ENCODE peak calls at places on chromosomes 3 and 15, in four cellular contexts. One of them, this sample, is unnamed.

GRCh38 chr3:169268286-169268776 is 395.2 kb downstream of the MECOM start:
- DNase-seq in MM.1S: no peak
- DNase-seq in cardiac muscle cell: no peak
- DNase-seq in left ventricle myocardium inferior: no peak
- DNase-seq in this sample: no peak

GRCh38 chr3:134883697-134884385 is 88.8 kb downstream of the EPHB1 start:
- DNase-seq in MM.1S: no peak
- DNase-seq in left ventricle myocardium inferior: no peak
- DNase-seq in cardiac muscle cell: no peak
- DNase-seq in this sample: no peak

GRCh38 chr3:183385698-183386590 is 42.5 kb downstream of the MCF2L2 start:
- DNase-seq in left ventricle myocardium inferior: no peak
- DNase-seq in cardiac muscle cell: peak
- DNase-seq in MM.1S: peak
- DNase-seq in this sample: peak

GRCh38 chr3:14125193-14126016 is 553 bp downstream of the TMEM43 start:
- DNase-seq in left ventricle myocardium inferior: peak
- DNase-seq in MM.1S: peak
- DNase-seq in cardiac muscle cell: peak
- DNase-seq in this sample: peak

GRCh38 chr15:88487176-88487795 is 19.8 kb downstream of the MRPS11 start:
- DNase-seq in cardiac muscle cell: no peak
- DNase-seq in left ventricle myocardium inferior: no peak
- DNase-seq in MM.1S: no peak
- DNase-seq in this sample: no peak

GRCh38 chr3:123002100-123002748 is 25.3 kb downstream of the SEMA5B start:
- DNase-seq in MM.1S: no peak
- DNase-seq in cardiac muscle cell: no peak
- DNase-seq in left ventricle myocardium inferior: no peak
- DNase-seq in this sample: no peak

GRCh38 chr15:87368511-87368910 is 888.0 kb downstream of the NTRK3 start:
- DNase-seq in cardiac muscle cell: no peak
- DNase-seq in MM.1S: no peak
- DNase-seq in left ventricle myocardium inferior: no peak
- DNase-seq in this sample: no peak

GRCh38 chr15:64697911-64698369 is 77.4 kb downstream of the RBPMS2 start:
- DNase-seq in MM.1S: no peak
- DNase-seq in cardiac muscle cell: no peak
- DNase-seq in left ventricle myocardium inferior: no peak
- DNase-seq in this sample: peak

GRCh38 chr3:54999801-55000200 is 71.9 kb upstream of the LRTM1 start:
- DNase-seq in left ventricle myocardium inferior: no peak
- DNase-seq in cardiac muscle cell: peak
- DNase-seq in MM.1S: no peak
- DNase-seq in this sample: no peak

GRCh38 chr15:101615986-101616848 is 36.0 kb downstream of the TM2D3 start:
- DNase-seq in cardiac muscle cell: peak
- DNase-seq in left ventricle myocardium inferior: peak
- DNase-seq in MM.1S: no peak
- DNase-seq in this sample: no peak

GRCh38 chr3:12947504-12948369 is 106.4 kb upstream of the RPL32 start:
- DNase-seq in cardiac muscle cell: no peak
- DNase-seq in MM.1S: no peak
- DNase-seq in left ventricle myocardium inferior: peak
- DNase-seq in this sample: no peak

GRCh38 chr3:69364354-69364753 is 21.5 kb downstream of the FRMD4B start:
- DNase-seq in left ventricle myocardium inferior: no peak
- DNase-seq in cardiac muscle cell: no peak
- DNase-seq in MM.1S: peak
- DNase-seq in this sample: no peak

GRCh38 chr3:139774570-139775302 is 97.0 kb upstream of the NMNAT3 start:
- DNase-seq in left ventricle myocardium inferior: no peak
- DNase-seq in cardiac muscle cell: peak
- DNase-seq in MM.1S: no peak
- DNase-seq in this sample: no peak

GRCh38 chr3:139770577-139770976 is 92.8 kb upstream of the NMNAT3 start:
- DNase-seq in left ventricle myocardium inferior: no peak
- DNase-seq in MM.1S: peak
- DNase-seq in cardiac muscle cell: no peak
- DNase-seq in this sample: no peak

GRCh38 chr3:139771331-139771730 is 93.6 kb upstream of the NMNAT3 start:
- DNase-seq in left ventricle myocardium inferior: no peak
- DNase-seq in MM.1S: no peak
- DNase-seq in cardiac muscle cell: peak
- DNase-seq in this sample: no peak

DNA sequence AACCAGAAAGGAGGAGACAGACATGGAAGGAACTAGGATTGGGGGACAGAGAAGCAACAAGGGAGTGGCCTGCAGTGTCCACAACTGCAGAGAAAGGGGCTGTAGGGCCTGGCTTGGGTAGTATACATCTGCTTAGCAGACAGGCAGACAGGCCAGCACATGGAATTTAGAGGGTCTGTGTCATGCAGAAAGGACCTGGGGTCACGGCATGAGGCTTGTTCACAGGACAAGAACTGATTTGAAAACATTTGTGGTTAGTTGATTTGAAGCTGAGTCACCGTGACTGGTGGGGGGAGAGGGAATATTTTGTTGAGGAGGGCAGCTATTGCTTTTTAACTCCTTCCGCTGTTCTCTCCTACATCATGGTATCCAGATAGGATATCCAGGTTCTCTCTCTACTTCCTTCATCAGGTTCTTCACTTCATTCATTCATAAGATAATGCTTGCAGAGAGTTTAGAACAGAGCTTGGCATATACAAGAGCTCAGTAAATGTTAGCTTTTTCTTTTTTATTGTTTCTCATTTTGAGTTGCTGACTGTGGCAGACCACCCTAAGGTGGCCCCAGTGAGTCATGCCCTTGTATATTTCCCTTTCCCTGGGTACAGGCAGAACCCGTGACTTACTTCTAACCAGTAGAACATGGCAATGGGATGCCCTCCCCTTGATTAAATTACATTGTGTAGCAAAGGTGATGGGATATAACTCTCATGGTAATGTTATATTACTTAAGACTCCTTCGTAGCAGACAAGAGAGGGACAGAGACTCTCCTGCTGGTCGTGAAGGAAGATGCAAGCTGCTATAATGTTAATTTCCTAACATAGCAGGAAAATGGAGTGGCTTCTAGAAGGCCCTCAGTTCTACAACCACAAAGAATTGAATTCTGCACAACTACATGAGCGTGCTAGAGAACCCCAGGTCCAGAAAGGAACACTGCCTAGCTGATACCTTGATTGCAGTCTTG is 95.0 kb upstream of the NMNAT3 start:
- DNase-seq in cardiac muscle cell: no peak
- DNase-seq in left ventricle myocardium inferior: no peak
- DNase-seq in MM.1S: no peak
- DNase-seq in this sample: no peak
- TF ChIP-seq CTCF in cardiac muscle cell: no peak
- TF ChIP-seq CTCF in left ventricle myocardium inferior: no peak
- TF ChIP-seq CTCF in MM.1S: no peak
- TF ChIP-seq CTCF in this sample: no peak

GRCh38 chr15:63094495-63094931 is 27.1 kb upstream of the LACTB start:
- DNase-seq in cardiac muscle cell: peak
- DNase-seq in left ventricle myocardium inferior: no peak
- DNase-seq in MM.1S: no peak
- DNase-seq in this sample: no peak
- H3K4me3 ChIP-seq in cardiac muscle cell: no peak
- H3K4me3 ChIP-seq in left ventricle myocardium inferior: no peak
- H3K4me3 ChIP-seq in MM.1S: no peak
- H3K4me3 ChIP-seq in this sample: no peak

GRCh38 chr3:110811050-110811449 is 260.6 kb upstream of the NECTIN3 start:
- DNase-seq in left ventricle myocardium inferior: no peak
- DNase-seq in cardiac muscle cell: no peak
- DNase-seq in MM.1S: no peak
- DNase-seq in this sample: no peak

GRCh38 chr3:110808630-110809029 is 263.0 kb upstream of the NECTIN3 start:
- DNase-seq in cardiac muscle cell: no peak
- DNase-seq in MM.1S: no peak
- DNase-seq in left ventricle myocardium inferior: no peak
- DNase-seq in this sample: no peak

GRCh38 chr3:110804856-110805255 is 266.8 kb upstream of the NECTIN3 start:
- DNase-seq in left ventricle myocardium inferior: no peak
- DNase-seq in cardiac muscle cell: no peak
- DNase-seq in MM.1S: no peak
- DNase-seq in this sample: no peak

GRCh38 chr3:110810356-110810755 is 261.3 kb upstream of the NECTIN3 start:
- DNase-seq in MM.1S: no peak
- DNase-seq in cardiac muscle cell: no peak
- DNase-seq in left ventricle myocardium inferior: no peak
- DNase-seq in this sample: no peak

GRCh38 chr3:110806924-110807323 is 264.7 kb upstream of the NECTIN3 start:
- DNase-seq in left ventricle myocardium inferior: no peak
- DNase-seq in cardiac muscle cell: no peak
- DNase-seq in MM.1S: no peak
- DNase-seq in this sample: no peak
- TF ChIP-seq CTCF in left ventricle myocardium inferior: no peak
- TF ChIP-seq CTCF in cardiac muscle cell: no peak
- TF ChIP-seq CTCF in MM.1S: no peak
- TF ChIP-seq CTCF in this sample: no peak

DNA sequence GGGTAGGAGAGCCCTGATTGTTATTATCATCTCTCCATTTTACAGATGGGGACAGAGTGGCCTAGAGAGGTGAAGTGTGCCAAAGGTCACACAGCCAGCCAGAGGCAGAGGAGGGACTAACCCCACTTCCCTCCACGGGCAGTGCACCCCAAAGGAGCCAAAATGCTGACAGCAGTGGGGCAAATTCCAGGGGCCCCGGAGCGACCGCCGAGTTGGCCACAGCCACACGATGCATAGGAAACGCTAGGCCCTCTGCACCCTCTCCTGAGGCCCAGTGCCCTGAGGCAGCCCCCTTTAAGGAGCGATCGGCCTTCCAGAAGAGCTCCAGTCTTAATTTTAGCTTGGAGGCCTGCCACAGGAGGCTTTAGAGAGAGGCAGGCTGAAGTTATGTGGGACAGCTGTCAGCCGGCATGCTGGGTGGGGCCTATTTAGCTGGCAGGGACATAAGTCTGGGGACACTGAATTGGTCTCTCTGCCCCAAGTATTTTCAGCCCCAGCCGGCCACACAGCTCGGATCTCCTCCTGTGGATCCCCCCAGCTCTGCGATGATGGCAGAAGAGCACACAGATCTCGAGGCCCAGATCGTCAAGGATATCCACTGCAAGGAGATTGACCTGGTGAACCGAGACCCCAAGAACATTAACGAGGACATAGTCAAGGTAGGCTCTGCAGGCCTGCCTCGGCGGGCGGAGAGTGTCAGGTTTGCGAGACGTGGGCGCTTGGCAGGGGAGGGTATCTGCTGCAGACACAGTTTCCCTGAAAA is at the start of gene CAV3:
- DNase-seq in cardiac muscle cell: peak
- DNase-seq in MM.1S: no peak
- DNase-seq in left ventricle myocardium inferior: peak
- DNase-seq in this sample: no peak
- H3K4me3 ChIP-seq in cardiac muscle cell: no peak
- H3K4me3 ChIP-seq in MM.1S: no peak
- H3K4me3 ChIP-seq in left ventricle myocardium inferior: peak
- H3K4me3 ChIP-seq in this sample: no peak

GRCh38 chr3:152669560-152669959 is 165.4 kb upstream of the P2RY1 start:
- DNase-seq in MM.1S: no peak
- DNase-seq in cardiac muscle cell: no peak
- DNase-seq in left ventricle myocardium inferior: no peak
- DNase-seq in this sample: no peak
- TF ChIP-seq CTCF in MM.1S: no peak
- TF ChIP-seq CTCF in cardiac muscle cell: no peak
- TF ChIP-seq CTCF in left ventricle myocardium inferior: no peak
- TF ChIP-seq CTCF in this sample: no peak

GRCh38 chr3:36945326-36945980 is 599 bp upstream of the TRANK1 start:
- DNase-seq in left ventricle myocardium inferior: no peak
- DNase-seq in cardiac muscle cell: no peak
- DNase-seq in MM.1S: no peak
- DNase-seq in this sample: no peak
- H3K4me3 ChIP-seq in left ventricle myocardium inferior: peak
- H3K4me3 ChIP-seq in cardiac muscle cell: no peak
- H3K4me3 ChIP-seq in MM.1S: no peak
- H3K4me3 ChIP-seq in this sample: peak

GRCh38 chr3:49839193-49839809 is 17.1 kb downstream of the TRAIP start:
- DNase-seq in left ventricle myocardium inferior: peak
- DNase-seq in cardiac muscle cell: peak
- DNase-seq in MM.1S: peak
- DNase-seq in this sample: peak

GRCh38 chr3:49842843-49843242 is 13.5 kb downstream of the TRAIP start:
- DNase-seq in MM.1S: no peak
- DNase-seq in left ventricle myocardium inferior: no peak
- DNase-seq in cardiac muscle cell: no peak
- DNase-seq in this sample: no peak

GRCh38 chr3:49840371-49840770 is 16.0 kb downstream of the TRAIP start:
- DNase-seq in MM.1S: no peak
- DNase-seq in left ventricle myocardium inferior: no peak
- DNase-seq in cardiac muscle cell: no peak
- DNase-seq in this sample: no peak

GRCh38 chr3:49841806-49842205 is 14.6 kb downstream of the TRAIP start:
- DNase-seq in MM.1S: no peak
- DNase-seq in left ventricle myocardium inferior: no peak
- DNase-seq in cardiac muscle cell: no peak
- DNase-seq in this sample: no peak

DNA sequence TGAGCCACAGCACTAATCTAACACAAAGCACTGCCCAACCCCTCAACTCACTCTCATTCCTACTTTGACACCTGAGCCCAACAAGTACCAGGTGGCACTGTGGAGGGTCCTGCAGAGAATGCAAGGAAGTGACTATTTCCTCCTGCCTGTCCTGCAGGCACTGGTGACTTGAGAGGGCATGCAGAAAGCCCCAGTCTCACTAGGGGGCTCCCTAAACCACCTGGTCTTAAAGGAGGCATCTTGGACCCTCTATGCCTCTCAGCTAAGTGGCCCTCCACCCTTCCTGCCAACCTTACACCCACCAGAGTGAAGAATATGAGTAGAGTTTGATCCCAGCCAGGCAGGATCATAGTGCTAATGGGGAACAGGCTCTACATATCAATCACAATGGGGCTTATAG is 15.2 kb downstream of the TRAIP start:
- DNase-seq in left ventricle myocardium inferior: no peak
- DNase-seq in cardiac muscle cell: peak
- DNase-seq in MM.1S: no peak
- DNase-seq in this sample: peak
- TF ChIP-seq CTCF in left ventricle myocardium inferior: peak
- TF ChIP-seq CTCF in cardiac muscle cell: peak
- TF ChIP-seq CTCF in MM.1S: peak
- TF ChIP-seq CTCF in this sample: peak

DNA sequence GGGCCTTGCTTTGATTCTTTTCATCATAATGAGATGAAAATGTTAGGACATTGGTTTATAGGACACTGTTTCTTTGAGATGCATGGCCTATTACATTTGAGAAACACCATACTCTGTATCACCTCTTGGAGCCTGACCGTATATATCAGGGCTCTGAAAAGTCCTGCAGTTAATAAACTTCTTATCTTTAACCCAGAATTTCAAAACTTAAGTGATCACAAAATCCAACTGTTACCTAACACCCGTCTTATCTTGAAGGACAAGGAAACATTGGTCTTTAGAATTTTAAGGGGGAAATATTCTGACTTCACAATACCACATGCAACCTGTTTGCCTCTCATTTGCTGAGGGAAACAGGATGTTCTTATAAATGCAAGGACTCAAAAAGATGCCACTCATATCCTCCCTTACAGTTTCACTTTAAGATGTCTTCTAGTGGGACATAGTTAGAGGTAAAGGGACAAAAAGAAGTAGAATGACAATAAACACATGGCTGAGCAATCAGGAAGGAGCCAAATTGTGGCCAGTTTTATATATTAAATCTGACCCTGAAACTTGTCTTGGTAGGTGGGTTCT is 67.8 kb downstream of the CRTC3 start:
- DNase-seq in MM.1S: peak
- DNase-seq in left ventricle myocardium inferior: no peak
- DNase-seq in cardiac muscle cell: no peak
- DNase-seq in this sample: peak
- H3K4me3 ChIP-seq in MM.1S: no peak
- H3K4me3 ChIP-seq in left ventricle myocardium inferior: no peak
- H3K4me3 ChIP-seq in cardiac muscle cell: no peak
- H3K4me3 ChIP-seq in this sample: peak